ENCODE peak calls at places on chromosomes 7 and 10, in six cellular contexts. Y is upper lobe of right lung, T is fibroblast of lung, N is Peyer's patch, J is body of pancreas, V is Panc1. M is an unnamed sample. For H3K27me3, the result is how much of the 10 kb centered on the place peaks cover.

GRCh38 chr10:93189959-93190358 is 116.3 kb downstream of the CYP26A1 start:
- DNase-seq in V (no peak), Y (no peak), J (no peak), T (no peak), N (no peak), M (no peak)

GRCh38 chr10:11449761-11450160 is 161.7 kb downstream of the USP6NL start:
- DNase-seq in Y (no peak), J (no peak), V (no peak), T (no peak), N (no peak), M (no peak)

GRCh38 chr10:64275774-64276173 is 754.6 kb downstream of the REEP3 start:
- DNase-seq in J (no peak), N (no peak), Y (no peak), V (no peak), T (no peak), M (no peak)

GRCh38 chr7:128176696-128177095 is 64.4 kb upstream of the LEP start:
- DNase-seq in N (no peak), V (no peak), T (no peak), J (no peak), Y (no peak), M (no peak)

GRCh38 chr10:10798021-10798420 is 219.7 kb upstream of the CELF2 start:
- DNase-seq in V (no peak), T (peak), Y (no peak), N (no peak), J (no peak), M (no peak)

GRCh38 chr10:74008212-74008731 is 10.4 kb downstream of the VCL start:
- DNase-seq in V (no peak), Y (no peak), J (no peak), T (peak), N (no peak), M (no peak)

GRCh38 chr7:72919256-72919775 is 5.6 kb upstream of the POM121 start:
- DNase-seq in J (no peak), Y (no peak), V (no peak), T (no peak), N (no peak), M (no peak)

GRCh38 chr10:62614389-62615157 is 189.9 kb upstream of the ADO start:
- DNase-seq in Y (no peak), T (peak), N (no peak), V (no peak), J (no peak), M (no peak)

GRCh38 chr7:55588379-55588699 is 16.0 kb upstream of the VOPP1 start:
- DNase-seq in V (no peak), N (no peak), J (no peak), Y (no peak), T (no peak), M (no peak)

GRCh38 chr10:48480397-48481374 is 124.2 kb downstream of the ARHGAP22 start:
- DNase-seq in T (peak), V (no peak), J (no peak), Y (peak), N (no peak), M (no peak)

GRCh38 chr7:2832441-2832840 is 11.7 kb downstream of the GNA12 start:
- DNase-seq in V (no peak), N (no peak), Y (no peak), J (no peak), T (no peak), M (no peak)

GRCh38 chr7:129825554-129826267 is 127.0 kb downstream of the UBE2H start:
- DNase-seq in T (peak), J (peak), V (peak), Y (peak), N (peak), M (no peak)

GRCh38 chr7:79786187-79786586 is 332.7 kb upstream of the MAGI2 start:
- DNase-seq in T (no peak), V (no peak), Y (no peak), J (no peak), N (no peak), M (no peak)

GRCh38 chr7:157276091-157276561 is 60.7 kb upstream of the DNAJB6 start:
- DNase-seq in T (no peak), J (no peak), Y (peak), N (no peak), V (no peak), M (no peak)

GRCh38 chr7:95404316-95404715 is 8.1 kb upstream of the PON3 start:
- DNase-seq in N (no peak), Y (no peak), J (no peak), T (peak), V (no peak), M (no peak)

GRCh38 chr10:28326516-28327493 is 23.9 kb upstream of the MPP7 start:
- DNase-seq in J (peak), T (peak), V (no peak), N (no peak), Y (peak), M (no peak)

GRCh38 chr7:153381275-153382119 is 621.9 kb downstream of the ACTR3B start:
- DNase-seq in T (no peak), Y (peak), J (peak), N (no peak), V (peak), M (no peak)

GRCh38 chr10:15140640-15141039 is 27.9 kb downstream of the NMT2 start:
- DNase-seq in Y (no peak), J (no peak), V (no peak), T (no peak), N (no peak), M (no peak)

GRCh38 chr7:69105092-69105491 is 493.2 kb upstream of the AUTS2 start:
- DNase-seq in J (no peak), T (no peak), V (no peak), N (no peak), Y (no peak), M (no peak)

GRCh38 chr7:37915438-37915837 is 1.2 kb downstream of the SFRP4 start:
- DNase-seq in J (peak), V (no peak), T (no peak), Y (no peak), N (no peak), M (no peak)

GRCh38 chr10:132421377-132422168 is 24.6 kb downstream of the PWWP2B start:
- DNase-seq in N (peak), V (no peak), J (peak), Y (peak), T (peak), M (no peak)

GRCh38 chr7:32525839-32526238 is 30.6 kb downstream of the AVL9 start:
- DNase-seq in J (no peak), N (no peak), Y (no peak), V (no peak), T (no peak), M (no peak)

GRCh38 chr10:58179238-58179637 is 88.5 kb downstream of the IPMK start:
- DNase-seq in T (peak), N (no peak), Y (no peak), J (no peak), V (no peak), M (no peak)

GRCh38 chr7:131667699-131668098 is 111.3 kb upstream of the PODXL start:
- DNase-seq in J (no peak), T (no peak), V (no peak), Y (no peak), N (no peak), M (no peak)

GRCh38 chr10:126783806-126784205 is 113.3 kb upstream of the C10orf90 start:
- DNase-seq in T (no peak), Y (no peak), N (no peak), V (no peak), J (no peak), M (no peak)

GRCh38 chr7:158602905-158603772 is 15.5 kb upstream of the PTPRN2 start:
- DNase-seq in J (no peak), V (no peak), Y (no peak), T (peak), N (no peak), M (no peak)

GRCh38 chr7:34373940-34374339 is 284.1 kb upstream of the NPSR1 start:
- DNase-seq in J (no peak), T (no peak), Y (no peak), N (no peak), V (no peak), M (no peak)

DNA sequence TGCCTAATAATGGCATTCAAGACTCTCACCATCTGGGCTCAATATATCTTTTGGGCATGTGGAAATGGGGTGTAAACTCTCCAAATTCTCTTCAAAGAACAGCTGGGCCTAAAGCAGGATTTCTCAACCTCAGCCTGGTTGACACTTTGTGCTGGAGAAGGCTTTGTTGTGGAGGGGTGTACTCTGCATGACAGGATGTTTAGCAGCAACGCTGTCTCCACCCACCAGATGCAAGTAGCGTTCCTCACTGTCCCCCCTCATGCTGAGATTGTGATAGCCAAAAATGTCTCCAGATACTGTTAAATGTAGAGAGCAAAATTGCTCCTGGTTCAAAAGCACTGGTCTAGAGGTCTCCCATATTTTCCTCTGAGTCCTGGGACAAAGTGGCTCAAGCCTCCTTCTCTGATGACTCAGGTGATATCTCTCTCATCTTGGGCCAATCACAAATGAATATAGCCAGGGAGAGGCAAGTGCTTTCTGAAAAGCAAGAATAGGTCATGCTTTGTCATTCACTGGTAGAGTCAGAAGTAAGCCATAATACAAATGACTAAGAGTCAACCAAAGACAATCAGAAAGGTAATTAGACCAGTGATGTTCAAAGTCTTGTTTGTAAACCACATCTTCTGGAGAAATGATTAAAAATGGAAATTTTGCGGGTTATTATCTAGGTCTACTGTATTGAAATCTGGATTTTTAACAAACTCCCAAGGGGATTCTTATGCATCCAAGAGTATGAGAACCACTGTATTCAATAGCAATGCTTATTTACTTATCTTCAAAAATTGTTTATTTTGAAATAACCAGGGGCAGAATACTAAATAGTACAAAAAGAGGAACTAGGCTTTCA is 330.8 kb downstream of the PTEN start:
- DNase-seq in N (no peak), J (no peak), V (no peak), Y (no peak), T (peak), M (no peak)
- H3K4me3 ChIP-seq in N (no peak), J (no peak), V (no peak), Y (no peak), T (no peak), M (no peak)

GRCh38 chr10:100879741-100880360 is 32.9 kb upstream of the SLF2 start:
- DNase-seq in J (no peak), V (no peak), N (no peak), Y (no peak), T (no peak), M (no peak)
- TF ChIP-seq CTCF in J (no peak), V (peak), N (no peak), Y (no peak), T (no peak), M (peak)

GRCh38 chr7:27172823-27173411 is 1.2 kb downstream of the HOXA10 start:
- DNase-seq in J (peak), T (no peak), N (peak), V (no peak), Y (peak), M (no peak)
- H3K27me3 ChIP-seq in J (under half), T (half or more), N (under half), V (under half), Y (half or more), M (under half)

GRCh38 chr10:111556666-111557065 is 479.8 kb downstream of the ADRA2A start:
- DNase-seq in J (no peak), N (no peak), Y (no peak), V (no peak), T (no peak), M (no peak)
- H3K4me3 ChIP-seq in J (no peak), N (no peak), Y (no peak), V (no peak), T (no peak), M (no peak)

DNA sequence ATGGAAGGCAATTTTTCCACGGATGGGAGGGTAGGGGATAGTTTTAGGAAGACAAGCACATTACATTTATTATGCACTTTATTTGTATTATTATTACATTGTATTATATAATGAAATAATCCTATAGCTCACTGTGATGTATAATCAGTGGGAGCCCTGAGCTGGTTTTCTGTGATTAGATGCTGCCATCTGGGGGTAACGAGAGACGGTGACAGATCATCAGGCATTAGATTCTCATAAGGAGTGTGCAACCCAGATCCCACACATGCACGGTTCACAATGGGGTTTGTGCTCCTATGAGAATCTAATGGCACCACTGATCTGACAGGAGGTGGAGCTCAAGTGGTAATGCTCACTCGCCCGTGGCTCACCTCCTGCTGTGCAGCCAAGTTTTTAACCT is 103.9 kb upstream of the STK17A start:
- DNase-seq in J (no peak), V (no peak), N (no peak), Y (no peak), T (no peak), M (no peak)
- TF ChIP-seq CTCF in J (no peak), V (peak), N (no peak), Y (no peak), T (no peak), M (no peak)

DNA sequence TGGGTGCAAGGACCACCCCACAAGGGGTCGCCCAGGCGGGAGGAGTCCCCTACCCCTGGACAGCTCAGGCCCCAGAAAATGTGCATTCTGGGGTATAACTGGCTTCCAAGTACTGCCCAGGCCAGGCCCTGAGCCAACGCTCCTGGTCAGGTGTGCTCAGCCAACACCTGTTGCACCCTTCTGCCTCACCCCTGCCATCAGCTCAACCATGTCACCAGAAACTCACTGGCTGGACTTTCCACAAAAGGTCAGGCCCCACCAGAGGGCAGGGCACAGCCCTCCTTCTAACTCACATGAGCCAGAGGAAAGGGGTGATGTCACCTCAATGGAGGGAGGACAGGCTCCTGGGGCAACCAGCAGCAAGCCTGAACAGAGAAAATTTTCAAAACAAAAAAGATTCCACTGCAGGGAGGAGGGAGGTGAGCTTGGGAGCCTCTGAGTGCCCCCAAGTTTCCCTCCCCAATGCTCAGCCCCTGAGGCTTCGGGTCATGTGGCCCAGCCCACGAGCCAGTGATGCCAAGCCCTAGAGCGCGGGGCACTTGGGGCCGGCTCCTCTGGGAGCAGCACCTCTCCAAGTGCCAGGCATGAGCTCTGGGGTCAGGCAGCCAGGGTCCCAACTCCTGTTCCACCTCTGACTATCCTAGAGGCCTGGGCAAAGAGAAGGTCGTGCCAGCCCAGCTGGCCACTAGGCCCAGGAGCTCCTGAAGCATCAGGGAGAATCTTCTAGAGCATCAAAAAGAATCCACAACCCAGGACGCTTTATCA is 2.2 kb downstream of the OGDHL start:
- DNase-seq in T (no peak), N (no peak), J (no peak), V (no peak), Y (no peak), M (no peak)
- H3K27me3 ChIP-seq in T (under half), N (under half), J (under half), V (under half), Y (under half), M (under half)

DNA sequence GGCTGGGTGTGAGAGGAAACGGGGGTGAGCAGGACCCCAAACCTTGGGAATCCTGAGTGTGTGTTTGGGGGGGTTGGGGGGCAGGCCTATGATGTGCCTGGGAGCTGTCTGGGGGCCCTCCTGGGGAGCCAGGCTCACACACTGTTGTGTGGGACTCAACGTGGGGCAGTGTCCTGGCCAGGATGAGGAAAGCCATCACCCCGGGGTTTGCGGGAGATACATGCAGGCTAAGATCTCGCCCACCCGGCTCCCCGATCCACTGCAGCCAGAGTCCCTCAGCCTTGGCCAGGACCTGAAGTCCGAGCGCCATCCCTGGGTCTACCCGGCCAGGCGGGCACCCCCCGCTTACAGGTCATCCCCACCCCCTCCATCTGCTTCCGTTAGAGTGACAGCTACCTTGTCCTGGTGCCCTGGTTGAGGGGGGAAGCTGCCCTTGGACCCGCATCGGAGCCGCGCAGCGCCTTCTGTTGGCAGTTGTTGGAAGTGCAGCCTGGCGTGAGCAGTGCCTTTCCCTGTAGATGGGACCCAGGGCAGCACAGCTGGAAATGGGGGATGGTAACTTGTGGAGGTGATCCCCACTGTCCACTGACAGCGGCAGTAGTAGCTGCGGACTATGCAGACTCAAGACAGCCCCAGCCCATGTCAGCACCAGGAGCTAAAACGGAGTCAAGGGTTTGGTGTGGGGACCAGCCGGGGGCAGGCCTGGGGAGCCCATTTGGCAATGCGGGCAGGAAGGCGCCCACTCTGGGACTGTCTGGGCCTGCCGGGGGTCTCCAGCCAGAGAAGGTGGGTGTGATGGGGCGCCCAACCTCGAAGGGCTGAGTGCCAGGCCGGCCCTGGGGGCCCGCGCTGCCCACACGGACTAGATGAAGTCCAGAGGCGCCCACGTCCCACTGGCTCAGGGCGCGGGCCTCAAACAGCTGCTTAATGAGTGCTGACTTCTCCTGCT is 885.6 kb upstream of the ZNF722 start:
- DNase-seq in V (no peak), J (no peak), Y (no peak), N (no peak), T (no peak), M (no peak)
- H3K4me3 ChIP-seq in V (no peak), J (no peak), Y (no peak), N (no peak), T (no peak), M (no peak)

GRCh38 chr10:70619271-70620019 is 16.9 kb upstream of the PRF1 start:
- DNase-seq in N (no peak), J (no peak), T (peak), Y (no peak), V (peak), M (no peak)
- TF ChIP-seq CTCF in N (no peak), J (no peak), T (peak), Y (peak), V (peak), M (peak)